ENCODE peak calls at places on chromosomes 6 and 20, in ten cellular contexts. A is foreskin keratinocyte, Z is Peyer's patch, E is cardiac muscle cell, N is heart left ventricle, I is HL-60, M is Panc1, J is astrocyte, T is fibroblast of lung, K is upper lobe of right lung. X is an unnamed sample.

GRCh38 chr6:1695546-1696494 is 86.1 kb downstream of the FOXC1 start:
- DNase-seq in A (no peak), Z (no peak), E (peak), N (no peak), I (no peak), M (no peak), J (no peak), T (peak), K (no peak), X (no peak)

GRCh38 chr20:44411020-44411756 is 55.7 kb downstream of the HNF4A start:
- DNase-seq in A (no peak), Z (no peak), E (no peak), N (no peak), I (no peak), M (no peak), J (no peak), T (no peak), K (no peak), X (no peak)

GRCh38 chr20:4151991-4152695 is 136.8 kb upstream of the RNF24 start:
- DNase-seq in A (no peak), Z (no peak), E (no peak), N (no peak), I (no peak), M (no peak), J (peak), T (no peak), K (peak), X (no peak)

GRCh38 chr6:33851959-33852358 is 48.2 kb upstream of the MLN start:
- DNase-seq in A (no peak), Z (no peak), E (peak), N (no peak), I (no peak), M (no peak), J (no peak), T (no peak), K (no peak), X (no peak)

GRCh38 chr6:88445188-88445958 is 279.2 kb upstream of the CNR1 start:
- DNase-seq in A (no peak), Z (no peak), E (no peak), N (no peak), I (no peak), M (no peak), J (no peak), T (no peak), K (no peak), X (no peak)

GRCh38 chr20:57040924-57041323 is 225.5 kb downstream of the BMP7 start:
- DNase-seq in A (no peak), Z (no peak), E (no peak), N (no peak), I (no peak), M (no peak), J (no peak), T (peak), K (no peak), X (peak)

GRCh38 chr20:62286493-62287064 is 16.2 kb upstream of the ADRM1 start:
- DNase-seq in A (no peak), Z (no peak), E (no peak), N (no peak), I (no peak), M (no peak), J (no peak), T (no peak), K (no peak), X (no peak)

GRCh38 chr20:1898496-1899168 is 3.4 kb downstream of the SIRPA start:
- DNase-seq in A (no peak), Z (no peak), E (no peak), N (no peak), I (no peak), M (no peak), J (no peak), T (no peak), K (no peak), X (no peak)

GRCh38 chr6:24778878-24779277 is 4.1 kb downstream of the GMNN start:
- DNase-seq in A (no peak), Z (no peak), E (no peak), N (no peak), I (no peak), M (no peak), J (no peak), T (no peak), K (no peak), X (no peak)

GRCh38 chr6:24780206-24780605 is 5.5 kb downstream of the GMNN start:
- DNase-seq in A (no peak), Z (no peak), E (no peak), N (no peak), I (no peak), M (no peak), J (peak), T (peak), K (no peak), X (no peak)

GRCh38 chr6:24778121-24778520 is 3.4 kb downstream of the GMNN start:
- DNase-seq in A (no peak), Z (no peak), E (no peak), N (no peak), I (no peak), M (no peak), J (no peak), T (no peak), K (no peak), X (no peak)

GRCh38 chr6:24777227-24777626 is 2.5 kb downstream of the GMNN start:
- DNase-seq in A (no peak), Z (no peak), E (no peak), N (no peak), I (no peak), M (no peak), J (no peak), T (no peak), K (no peak), X (no peak)

DNA sequence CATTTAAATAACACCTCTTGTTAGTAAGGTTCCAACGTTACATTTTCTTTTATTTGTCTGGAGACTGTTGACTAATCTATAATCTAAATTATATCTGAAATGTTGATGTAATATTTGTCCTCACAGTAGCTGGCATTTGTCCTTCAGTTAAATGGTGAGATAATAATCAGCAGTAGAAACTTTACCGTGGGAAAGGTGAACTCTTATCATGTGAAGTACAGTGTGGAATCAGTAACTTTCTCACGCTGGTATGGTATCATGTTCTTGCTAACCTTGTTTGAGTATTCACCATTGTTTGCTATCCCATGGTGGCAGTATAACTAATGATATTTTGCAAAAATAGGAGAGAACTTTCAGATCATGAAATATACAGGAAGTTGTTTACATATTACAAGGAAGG is 4.7 kb downstream of the GMNN start:
- DNase-seq in A (no peak), Z (no peak), E (no peak), N (no peak), I (no peak), M (no peak), J (no peak), T (no peak), K (no peak), X (peak)
- H3K27ac ChIP-seq in A (no peak), Z (no peak), E (no peak), N (no peak), I (no peak), M (no peak), J (no peak), T (no peak), K (no peak), X (no peak)

GRCh38 chr20:50850721-50851286 is 55.9 kb downstream of the BCAS4 start:
- DNase-seq in A (no peak), Z (no peak), E (no peak), N (no peak), I (no peak), M (no peak), J (no peak), T (no peak), K (no peak), X (no peak)
- H3K27ac ChIP-seq in A (no peak), Z (no peak), E (no peak), N (no peak), I (no peak), M (no peak), J (no peak), T (no peak), K (no peak), X (no peak)

GRCh38 chr20:12925214-12925755 is 83.5 kb upstream of the SPTLC3 start:
- DNase-seq in A (peak), Z (no peak), E (peak), N (peak), I (peak), M (peak), J (peak), T (peak), K (no peak), X (peak)

GRCh38 chr20:12927489-12927888 is 81.3 kb upstream of the SPTLC3 start:
- DNase-seq in A (no peak), Z (no peak), E (no peak), N (no peak), I (no peak), M (no peak), J (peak), T (no peak), K (no peak), X (no peak)

GRCh38 chr20:12925863-12926547 is 82.8 kb upstream of the SPTLC3 start:
- DNase-seq in A (no peak), Z (no peak), E (peak), N (no peak), I (no peak), M (no peak), J (no peak), T (no peak), K (no peak), X (no peak)

GRCh38 chr20:12928755-12929401 is 79.9 kb upstream of the SPTLC3 start:
- DNase-seq in A (peak), Z (no peak), E (no peak), N (no peak), I (no peak), M (no peak), J (peak), T (peak), K (no peak), X (no peak)

DNA sequence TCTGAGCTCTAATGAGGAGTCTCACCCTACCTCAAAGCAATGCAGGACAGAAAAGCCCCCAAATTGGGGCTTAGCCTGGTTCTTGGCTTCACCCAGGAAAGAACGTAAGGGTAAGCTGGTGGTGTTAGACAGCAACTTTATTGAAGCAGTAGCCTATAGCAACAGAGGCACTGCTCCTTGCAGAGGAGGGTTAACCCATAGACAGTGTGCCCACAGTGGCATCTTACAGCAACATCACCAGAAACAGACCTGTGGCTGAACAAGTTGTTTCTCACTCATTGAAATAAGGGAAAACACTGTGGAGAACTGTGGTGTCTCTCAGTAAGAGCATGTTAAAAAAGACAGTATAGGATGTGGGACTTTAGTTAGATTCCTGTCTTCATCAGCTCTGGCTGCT is 80.4 kb upstream of the SPTLC3 start:
- DNase-seq in A (no peak), Z (no peak), E (no peak), N (no peak), I (no peak), M (no peak), J (no peak), T (no peak), K (no peak), X (no peak)
- H3K27ac ChIP-seq in A (no peak), Z (no peak), E (peak), N (no peak), I (no peak), M (no peak), J (peak), T (no peak), K (no peak), X (peak)

GRCh38 chr6:26020983-26021349 is 58.4 kb downstream of the TRIM38 start:
- DNase-seq in A (no peak), Z (peak), E (peak), N (peak), I (no peak), M (no peak), J (peak), T (peak), K (peak), X (no peak)

GRCh38 chr6:26019261-26019845 is 56.8 kb downstream of the TRIM38 start:
- DNase-seq in A (peak), Z (no peak), E (no peak), N (no peak), I (no peak), M (no peak), J (no peak), T (no peak), K (no peak), X (no peak)

GRCh38 chr6:26017567-26017966 is 55.0 kb downstream of the TRIM38 start:
- DNase-seq in A (peak), Z (no peak), E (no peak), N (peak), I (no peak), M (no peak), J (peak), T (peak), K (peak), X (peak)

GRCh38 chr6:26020291-26020982 is 57.8 kb downstream of the TRIM38 start:
- DNase-seq in A (peak), Z (peak), E (peak), N (peak), I (peak), M (no peak), J (peak), T (peak), K (peak), X (peak)

GRCh38 chr6:26016326-26017275 is 54.0 kb downstream of the TRIM38 start:
- DNase-seq in A (no peak), Z (no peak), E (no peak), N (peak), I (no peak), M (no peak), J (peak), T (peak), K (no peak), X (no peak)
- H3K27ac ChIP-seq in A (peak), Z (peak), E (no peak), N (peak), I (no peak), M (no peak), J (peak), T (peak), K (peak), X (peak)

DNA sequence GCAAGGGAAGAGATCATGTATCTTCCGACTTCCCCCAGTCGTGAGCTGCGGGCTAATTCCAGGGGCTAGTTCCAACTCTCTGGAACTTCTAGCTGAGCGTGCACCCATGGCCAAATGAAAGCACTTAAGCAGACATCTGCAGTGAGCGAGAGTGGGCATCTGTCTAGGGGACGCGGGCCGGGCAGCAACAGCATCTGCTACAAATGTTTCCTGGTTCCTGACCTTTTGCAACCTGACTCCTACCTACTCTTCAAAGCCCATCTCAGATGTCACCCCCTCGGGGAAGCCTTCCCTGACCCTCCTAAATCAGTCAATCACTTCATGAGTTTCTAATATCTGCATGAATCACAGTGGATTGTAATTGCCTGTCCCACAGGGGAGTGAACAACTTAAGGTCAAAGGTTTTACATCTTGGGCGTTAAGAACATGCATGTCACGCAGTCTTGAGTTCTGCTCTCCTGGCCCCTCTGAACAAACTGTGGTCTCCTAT is 141.9 kb downstream of the CEBPB start:
- DNase-seq in A (no peak), Z (no peak), E (no peak), N (no peak), I (no peak), M (no peak), J (no peak), T (peak), K (no peak), X (no peak)
- H3K27ac ChIP-seq in A (no peak), Z (no peak), E (no peak), N (no peak), I (no peak), M (no peak), J (no peak), T (no peak), K (no peak), X (no peak)

DNA sequence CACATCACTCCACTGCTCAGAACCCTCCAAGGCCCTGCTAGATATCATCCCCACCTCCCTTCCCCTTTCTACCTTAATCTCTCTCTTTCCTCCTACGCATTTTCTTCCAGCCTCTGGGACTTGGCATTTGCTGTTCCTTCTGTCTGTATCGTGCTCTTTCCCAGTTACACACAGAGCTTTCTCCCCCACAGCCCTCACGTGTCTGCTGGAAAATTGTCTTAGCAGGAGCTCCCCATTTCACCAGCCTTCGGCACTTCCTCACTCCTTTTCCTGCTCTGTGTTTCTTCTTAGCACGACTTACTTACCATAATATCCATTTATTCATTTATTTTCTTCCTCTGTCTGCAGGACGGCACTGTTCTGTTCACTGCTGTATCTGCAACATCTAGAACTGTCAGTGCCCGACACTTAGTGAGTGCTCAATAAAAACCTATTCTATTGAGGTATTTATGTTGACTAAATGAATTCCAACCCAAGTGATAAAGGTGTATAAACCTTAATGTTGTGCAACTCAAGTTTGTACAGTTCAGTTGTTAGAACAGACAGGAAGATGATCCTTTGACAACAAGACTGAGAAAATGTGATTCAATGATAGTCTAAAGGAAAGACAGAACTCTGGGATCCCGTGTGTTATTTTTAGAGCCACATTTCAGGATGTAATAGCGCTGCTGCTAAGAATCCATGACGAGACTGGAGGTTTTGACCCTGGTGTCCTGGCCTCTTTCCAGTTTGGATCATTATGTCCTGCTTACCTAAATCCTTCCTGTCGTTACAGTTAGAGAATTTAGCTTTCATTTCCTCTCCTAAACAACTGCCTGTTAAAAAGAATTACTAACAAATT is 170.1 kb upstream of the LAMP5 start:
- DNase-seq in A (no peak), Z (no peak), E (no peak), N (peak), I (no peak), M (no peak), J (peak), T (peak), K (no peak), X (no peak)
- H3K27ac ChIP-seq in A (no peak), Z (no peak), E (peak), N (peak), I (no peak), M (no peak), J (no peak), T (no peak), K (peak), X (no peak)